ENCODE peak calls at places on chromosomes 13 and 19, in five cellular contexts. S, E, Y, A and Z are unnamed samples.

GRCh38 chr13:111957913-111958450 is 109.0 kb upstream of the SOX1 start:
- DNase-seq in S (no peak), E (no peak), Y (no peak), A (no peak), Z (no peak)

GRCh38 chr13:31638577-31638976 is 100.7 kb upstream of the RXFP2 start:
- DNase-seq in S (peak), E (no peak), Y (no peak), A (no peak), Z (no peak)

GRCh38 chr13:108227651-108228272 is 9.6 kb downstream of the ABHD13 start:
- DNase-seq in S (no peak), E (no peak), Y (peak), A (no peak), Z (peak)

GRCh38 chr19:54458648-54459281 is 4.8 kb downstream of the LENG9 start:
- DNase-seq in S (no peak), E (no peak), Y (no peak), A (no peak), Z (no peak)

GRCh38 chr13:30107536-30108136 is 199.7 kb downstream of the KATNAL1 start:
- DNase-seq in S (no peak), E (no peak), Y (peak), A (no peak), Z (no peak)

GRCh38 chr19:47230122-47230920 is 678 bp downstream of the BBC3 start:
- DNase-seq in S (no peak), E (peak), Y (peak), A (peak), Z (no peak)

GRCh38 chr19:49231389-49231788 is 73.8 kb downstream of the TRPM4 start:
- DNase-seq in S (no peak), E (no peak), Y (no peak), A (no peak), Z (no peak)

GRCh38 chr13:65855276-65855675 is 1374.9 kb downstream of the PCDH9 start:
- DNase-seq in S (no peak), E (no peak), Y (no peak), A (no peak), Z (no peak)

GRCh38 chr19:43936219-43936618 is 1.1 kb upstream of the ZNF45 start:
- DNase-seq in S (no peak), E (no peak), Y (no peak), A (no peak), Z (no peak)

GRCh38 chr19:1274081-1274851 is 1.1 kb upstream of the FAM174C start:
- DNase-seq in S (no peak), E (no peak), Y (no peak), A (no peak), Z (no peak)

GRCh38 chr13:110453767-110454166 is 107.8 kb downstream of the RAB20 start:
- DNase-seq in S (no peak), E (no peak), Y (no peak), A (no peak), Z (no peak)

GRCh38 chr19:37654118-37654517 is 1.1 kb downstream of the ZFP30 start:
- DNase-seq in S (no peak), E (no peak), Y (no peak), A (no peak), Z (no peak)

GRCh38 chr19:51808333-51808986 is 13.5 kb downstream of the FPR3 start:
- DNase-seq in S (no peak), E (no peak), Y (peak), A (no peak), Z (no peak)

GRCh38 chr19:8631425-8631819 is 989 bp downstream of the NFILZ start:
- DNase-seq in S (no peak), E (no peak), Y (peak), A (no peak), Z (peak)

GRCh38 chr13:83709751-83710515 is 172.3 kb downstream of the SLITRK1 start:
- DNase-seq in S (no peak), E (no peak), Y (no peak), A (no peak), Z (no peak)

GRCh38 chr13:110981379-110981778 is 66.5 kb upstream of the ANKRD10 start:
- DNase-seq in S (no peak), E (no peak), Y (no peak), A (no peak), Z (no peak)

GRCh38 chr13:107447591-107447990 is 767.7 kb downstream of the LIG4 start:
- DNase-seq in S (no peak), E (no peak), Y (no peak), A (no peak), Z (no peak)

GRCh38 chr19:48147597-48148175 is 22.5 kb downstream of the LIG1 start:
- DNase-seq in S (no peak), E (no peak), Y (no peak), A (no peak), Z (no peak)

GRCh38 chr19:18456974-18457373 is 19.0 kb upstream of the ISYNA1 start:
- DNase-seq in S (no peak), E (no peak), Y (no peak), A (no peak), Z (no peak)

GRCh38 chr19:19670070-19670551 is 1.5 kb downstream of the ZNF101 start:
- DNase-seq in S (no peak), E (no peak), Y (no peak), A (no peak), Z (no peak)

GRCh38 chr19:15813916-15814315 is 1.5 kb downstream of the OR10H1 start:
- DNase-seq in S (no peak), E (no peak), Y (no peak), A (no peak), Z (no peak)